ENCODE peak calls at places on chromosomes 7 and 10, in six cellular contexts. A is A549, K is OCI-LY7, I is breast epithelium, Z is RWPE2, B is tibial nerve. L is an unnamed sample. For H3K4me1, the result is how much of the 10 kb centered on the place peaks cover.

GRCh38 chr10:110279062-110279986 is 25.4 kb downstream of the SMNDC1 start:
- DNase-seq in I (no peak), A (peak), K (peak), B (peak), Z (no peak), L (no peak)

GRCh38 chr10:23481351-23481961 is 42.6 kb downstream of the OTUD1 start:
- DNase-seq in I (no peak), K (no peak), B (no peak), A (no peak), Z (no peak), L (no peak)

GRCh38 chr7:22234247-22234646 is 122.7 kb downstream of the RAPGEF5 start:
- DNase-seq in I (no peak), K (no peak), Z (no peak), B (no peak), A (no peak), L (no peak)

GRCh38 chr7:128919881-128920789 is 9.6 kb upstream of the KCP start:
- DNase-seq in K (no peak), I (peak), Z (peak), B (no peak), A (no peak), L (peak)

GRCh38 chr7:79968249-79968648 is 166.4 kb upstream of the GNAI1 start:
- DNase-seq in I (no peak), K (no peak), Z (no peak), B (no peak), A (no peak), L (no peak)

GRCh38 chr10:37640301-37640700 is 217.1 kb downstream of the ZNF248 start:
- DNase-seq in Z (no peak), K (no peak), B (no peak), A (no peak), I (no peak), L (no peak)

GRCh38 chr7:114976666-114977065 is 54.8 kb downstream of the MDFIC start:
- DNase-seq in I (no peak), Z (no peak), K (no peak), A (no peak), B (no peak), L (no peak)

GRCh38 chr10:68208424-68209042 is 23.4 kb downstream of the ATOH7 start:
- DNase-seq in I (no peak), A (peak), Z (peak), K (peak), B (no peak), L (peak)

GRCh38 chr7:12423355-12423994 is 19.8 kb upstream of the VWDE start:
- DNase-seq in K (no peak), B (no peak), A (no peak), I (no peak), Z (no peak), L (no peak)

GRCh38 chr7:148888300-148888699 is 4.2 kb upstream of the EZH2 start:
- DNase-seq in B (no peak), K (no peak), A (no peak), I (no peak), Z (no peak), L (no peak)

GRCh38 chr7:74297516-74298233 is 8.5 kb downstream of the CLIP2 start:
- DNase-seq in K (no peak), A (no peak), Z (no peak), I (no peak), B (no peak), L (no peak)

GRCh38 chr7:517848-518629 is 1.6 kb downstream of the PDGFA start:
- DNase-seq in Z (no peak), A (peak), B (peak), I (no peak), K (no peak), L (no peak)

GRCh38 chr7:133705596-133705995 is 421.5 kb upstream of the LRGUK start:
- DNase-seq in I (no peak), A (peak), K (no peak), Z (no peak), B (no peak), L (no peak)

GRCh38 chr7:18941197-18941596 is 176.2 kb downstream of the TWIST1 start:
- DNase-seq in B (no peak), I (no peak), K (no peak), A (no peak), Z (no peak), L (no peak)

GRCh38 chr10:63331586-63331985 is 134.2 kb downstream of the JMJD1C start:
- DNase-seq in K (no peak), Z (no peak), B (no peak), I (no peak), A (no peak), L (no peak)

GRCh38 chr7:91293136-91293535 is 28.9 kb downstream of the FZD1 start:
- DNase-seq in I (no peak), A (no peak), B (no peak), Z (no peak), K (no peak), L (no peak)

GRCh38 chr7:12494354-12495024 is 76.0 kb upstream of the SCIN start:
- DNase-seq in A (no peak), K (no peak), Z (no peak), I (no peak), B (no peak), L (no peak)

GRCh38 chr7:6530626-6531491 is 20.4 kb downstream of the GRID2IP start:
- DNase-seq in K (peak), B (no peak), I (no peak), Z (no peak), A (no peak), L (no peak)

GRCh38 chr10:88115968-88116367 is 252.5 kb downstream of the PTEN start:
- DNase-seq in B (no peak), Z (no peak), A (no peak), I (no peak), K (no peak), L (no peak)
- H3K4me1 ChIP-seq in B (under half), Z (under half), A (under half), I (under half), K (half or more), L (under half)

DNA sequence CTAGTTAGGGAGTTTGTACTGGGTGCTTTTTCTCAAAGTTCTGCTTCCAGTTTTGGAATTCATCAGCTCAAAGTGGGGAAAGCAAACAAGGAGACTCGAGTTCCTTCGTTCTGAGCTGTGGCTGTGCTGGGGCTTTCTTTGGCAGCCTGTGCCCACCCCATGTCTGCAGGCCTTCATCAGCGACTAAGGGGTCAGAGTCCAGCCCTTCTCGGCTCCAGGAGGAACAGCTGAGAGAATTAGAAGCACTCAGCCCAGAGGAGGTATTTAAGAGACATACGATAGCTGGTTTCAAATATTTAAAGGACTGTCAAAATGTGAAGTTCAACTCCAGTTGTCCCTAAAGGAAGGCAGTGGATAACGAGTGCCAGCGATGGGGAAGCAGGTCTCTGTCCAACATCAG is 41.3 kb downstream of the SH3PXD2A start:
- DNase-seq in K (no peak), A (no peak), B (no peak), I (no peak), Z (no peak), L (no peak)
- H3K4me3 ChIP-seq in K (no peak), A (no peak), B (no peak), I (no peak), Z (no peak), L (no peak)

GRCh38 chr10:21194510-21194993 is 297.4 kb upstream of the NEBL start:
- DNase-seq in K (no peak), A (peak), B (no peak), Z (no peak), I (no peak), L (peak)

GRCh38 chr10:21195149-21195731 is 298.1 kb upstream of the NEBL start:
- DNase-seq in I (no peak), Z (no peak), B (no peak), K (no peak), A (peak), L (no peak)

GRCh38 chr10:21197006-21197405 is 299.9 kb upstream of the NEBL start:
- DNase-seq in K (no peak), I (no peak), A (no peak), B (no peak), Z (no peak), L (no peak)

DNA sequence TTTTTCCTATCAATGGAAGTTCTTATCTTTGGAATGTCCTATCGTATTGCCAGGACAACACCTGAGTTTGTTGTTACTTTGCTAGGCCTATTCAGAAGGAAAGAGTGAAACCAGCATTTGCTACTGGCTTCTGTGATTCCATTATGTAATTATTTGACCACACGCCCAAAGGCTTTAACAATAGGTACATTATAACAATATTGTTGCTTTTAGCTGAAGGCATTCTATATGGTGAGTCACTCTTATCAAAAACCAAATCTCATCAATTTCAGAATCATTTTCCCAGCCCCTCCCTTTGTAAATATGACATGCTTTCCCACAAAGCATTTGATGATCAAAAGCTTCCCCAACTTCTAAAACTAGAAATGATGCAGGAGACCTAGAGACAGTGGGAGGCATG is 294.4 kb upstream of the NEBL start:
- DNase-seq in Z (no peak), A (no peak), B (no peak), K (no peak), I (no peak), L (no peak)
- H3K4me1 ChIP-seq in Z (under half), A (under half), B (under half), K (under half), I (under half), L (under half)

DNA sequence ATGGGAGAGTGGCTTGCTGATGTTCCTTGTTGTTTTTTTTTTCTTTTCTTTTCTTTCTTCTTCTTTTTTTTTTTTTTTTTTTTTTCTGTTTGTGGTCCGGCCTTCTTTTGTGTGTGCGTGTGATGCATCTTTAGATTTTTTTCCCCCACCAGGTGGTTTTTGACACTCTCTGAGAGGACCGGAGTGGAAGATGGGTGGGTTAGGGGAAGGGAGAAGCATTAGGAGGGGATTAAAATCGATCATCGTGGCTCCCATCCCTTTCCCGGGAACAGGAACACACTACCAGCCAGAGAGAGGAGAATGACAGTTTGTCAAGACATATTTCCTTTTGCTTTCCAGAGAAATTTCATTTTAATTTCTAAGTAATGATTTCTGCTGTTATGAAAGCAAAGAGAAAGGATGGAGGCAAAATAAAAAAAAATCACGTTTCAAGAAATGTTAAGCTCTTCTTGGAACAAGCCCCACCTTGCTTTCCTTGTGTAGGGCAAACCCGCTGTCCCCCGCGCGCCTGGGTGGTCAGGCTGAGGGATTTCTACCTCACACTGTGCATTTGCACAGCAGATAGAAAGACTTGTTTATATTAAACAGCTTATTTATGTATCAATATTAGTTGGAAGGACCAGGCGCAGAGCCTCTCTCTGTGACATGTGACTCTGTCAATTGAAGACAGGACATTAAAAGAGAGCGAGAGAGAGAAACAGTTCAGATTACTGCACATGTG is 2.2 kb downstream of the ADRB1 start:
- DNase-seq in B (no peak), Z (no peak), A (no peak), K (no peak), I (no peak), L (no peak)
- H3K4me3 ChIP-seq in B (peak), Z (peak), A (no peak), K (no peak), I (peak), L (peak)

GRCh38 chr7:139362981-139363380 is 3.3 kb downstream of the LUC7L2 start:
- DNase-seq in Z (no peak), A (no peak), K (no peak), I (no peak), B (no peak), L (no peak)

GRCh38 chr7:139362302-139362701 is 2.6 kb downstream of the LUC7L2 start:
- DNase-seq in A (no peak), I (no peak), B (no peak), K (no peak), Z (no peak), L (no peak)

GRCh38 chr7:139366400-139366799 is 6.7 kb downstream of the LUC7L2 start:
- DNase-seq in A (no peak), K (no peak), B (no peak), Z (no peak), I (no peak), L (no peak)

GRCh38 chr7:139367438-139368155 is 7.9 kb downstream of the LUC7L2 start:
- DNase-seq in A (no peak), Z (no peak), I (no peak), K (no peak), B (no peak), L (no peak)

DNA sequence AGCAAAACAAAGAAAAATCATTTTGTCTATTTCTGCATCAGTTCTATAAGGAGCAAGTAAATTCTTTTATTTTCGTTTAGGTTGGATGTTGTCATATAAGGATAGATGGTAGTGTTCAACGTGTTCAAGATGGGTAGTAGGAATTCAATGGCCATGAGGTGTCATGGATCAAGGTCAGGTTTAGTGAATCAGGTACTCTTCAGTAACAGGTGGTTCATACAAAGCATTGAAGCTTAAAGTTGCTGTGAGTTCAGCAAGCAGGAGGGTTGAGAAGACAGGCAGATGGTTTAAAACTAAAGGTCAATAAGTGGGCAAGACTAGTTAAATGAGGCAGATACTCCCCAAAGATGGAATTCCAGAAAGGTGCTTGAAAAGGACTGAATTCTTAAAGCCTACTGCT is 5.6 kb downstream of the LUC7L2 start:
- DNase-seq in B (no peak), K (no peak), A (no peak), I (no peak), Z (no peak), L (no peak)
- H3K4me1 ChIP-seq in B (under half), K (under half), A (under half), I (under half), Z (under half), L (under half)

GRCh38 chr10:124120410-124121061 is 27.1 kb upstream of the CHST15 start:
- DNase-seq in I (no peak), A (no peak), B (no peak), Z (no peak), K (no peak), L (no peak)
- H3K4me3 ChIP-seq in I (no peak), A (no peak), B (no peak), Z (no peak), K (peak), L (no peak)

GRCh38 chr10:31706464-31706863 is 222.2 kb downstream of the ARHGAP12 start:
- DNase-seq in I (no peak), A (no peak), B (no peak), K (no peak), Z (no peak), L (no peak)

GRCh38 chr10:31702954-31703353 is 225.7 kb downstream of the ARHGAP12 start:
- DNase-seq in A (no peak), K (no peak), B (no peak), I (no peak), Z (no peak), L (no peak)

GRCh38 chr10:31701546-31701945 is 227.1 kb downstream of the ARHGAP12 start:
- DNase-seq in A (no peak), B (no peak), I (no peak), K (no peak), Z (no peak), L (no peak)

GRCh38 chr10:31702005-31702404 is 226.6 kb downstream of the ARHGAP12 start:
- DNase-seq in B (no peak), A (no peak), I (no peak), Z (no peak), K (no peak), L (no peak)

DNA sequence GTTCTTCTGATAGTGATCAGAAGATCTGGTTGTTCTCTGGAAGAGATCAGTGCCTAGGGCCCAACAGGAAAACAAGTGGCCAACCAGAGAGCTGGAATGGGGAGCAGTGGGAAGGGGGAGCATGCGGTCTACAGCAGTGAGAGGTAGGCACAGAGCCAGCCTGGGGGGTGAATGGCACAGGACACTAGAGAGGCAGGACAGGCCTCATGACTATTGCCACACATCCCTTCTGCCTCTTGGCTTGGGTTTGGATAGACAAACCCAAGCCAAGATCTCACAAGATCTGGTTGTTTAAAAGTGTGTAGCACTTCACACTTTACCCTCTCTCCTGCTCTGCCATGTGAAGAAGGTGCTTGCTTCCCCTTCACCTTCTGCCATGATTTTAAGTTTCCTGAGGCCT is 224.4 kb downstream of the ARHGAP12 start:
- DNase-seq in Z (no peak), I (no peak), K (no peak), A (no peak), B (peak), L (no peak)
- H3K4me1 ChIP-seq in Z (under half), I (under half), K (under half), A (under half), B (under half), L (under half)

L was measured in right lobe of liver.